ENCODE peak calls at places on chromosome 19, in four cellular contexts. One of them, this sample, is unnamed.

GRCh38 chr19:40219721-40220276 is 1.6 kb upstream of the TTC9B start:
- DNase-seq in heart right ventricle: no peak
- DNase-seq in lower leg skin: no peak
- DNase-seq in activated T-cell treated with anti-CD3 and anti-CD28 coated beads, Interleukin-2, amount 50 U/mL, for 72 hours: no peak
- DNase-seq in this sample: no peak

GRCh38 chr19:56566904-56567273 is 379 bp upstream of the ZNF470 start:
- DNase-seq in heart right ventricle: peak
- DNase-seq in lower leg skin: peak
- DNase-seq in activated T-cell treated with anti-CD3 and anti-CD28 coated beads, Interleukin-2, amount 50 U/mL, for 72 hours: peak
- DNase-seq in this sample: peak

GRCh38 chr19:33530261-33530660 is 8.7 kb upstream of the PEPD start:
- DNase-seq in heart right ventricle: no peak
- DNase-seq in lower leg skin: no peak
- DNase-seq in activated T-cell treated with anti-CD3 and anti-CD28 coated beads, Interleukin-2, amount 50 U/mL, for 72 hours: no peak
- DNase-seq in this sample: no peak

GRCh38 chr19:16325671-16326400 is 1.2 kb downstream of the KLF2 start:
- DNase-seq in heart right ventricle: no peak
- DNase-seq in lower leg skin: no peak
- DNase-seq in activated T-cell treated with anti-CD3 and anti-CD28 coated beads, Interleukin-2, amount 50 U/mL, for 72 hours: peak
- DNase-seq in this sample: peak

GRCh38 chr19:16210168-16210567 is 12.5 kb downstream of the AP1M1 start:
- DNase-seq in heart right ventricle: no peak
- DNase-seq in lower leg skin: no peak
- DNase-seq in activated T-cell treated with anti-CD3 and anti-CD28 coated beads, Interleukin-2, amount 50 U/mL, for 72 hours: no peak
- DNase-seq in this sample: no peak

GRCh38 chr19:35211545-35212230 is 16.9 kb downstream of the FAM187B start:
- DNase-seq in heart right ventricle: peak
- DNase-seq in lower leg skin: peak
- DNase-seq in activated T-cell treated with anti-CD3 and anti-CD28 coated beads, Interleukin-2, amount 50 U/mL, for 72 hours: peak
- DNase-seq in this sample: peak

GRCh38 chr19:3275583-3276340 is 51.3 kb downstream of the CELF5 start:
- DNase-seq in heart right ventricle: peak
- DNase-seq in lower leg skin: peak
- DNase-seq in activated T-cell treated with anti-CD3 and anti-CD28 coated beads, Interleukin-2, amount 50 U/mL, for 72 hours: peak
- DNase-seq in this sample: peak

GRCh38 chr19:12705654-12706331 is 9.4 kb upstream of the FBXW9 start:
- DNase-seq in heart right ventricle: no peak
- DNase-seq in lower leg skin: no peak
- DNase-seq in activated T-cell treated with anti-CD3 and anti-CD28 coated beads, Interleukin-2, amount 50 U/mL, for 72 hours: no peak
- DNase-seq in this sample: no peak

GRCh38 chr19:4009990-4010807 is 2.7 kb downstream of the PIAS4 start:
- DNase-seq in heart right ventricle: no peak
- DNase-seq in lower leg skin: no peak
- DNase-seq in activated T-cell treated with anti-CD3 and anti-CD28 coated beads, Interleukin-2, amount 50 U/mL, for 72 hours: no peak
- DNase-seq in this sample: no peak

GRCh38 chr19:57757941-57758340 is 11.3 kb downstream of the ZNF776 start:
- DNase-seq in heart right ventricle: no peak
- DNase-seq in lower leg skin: no peak
- DNase-seq in activated T-cell treated with anti-CD3 and anti-CD28 coated beads, Interleukin-2, amount 50 U/mL, for 72 hours: no peak
- DNase-seq in this sample: no peak

GRCh38 chr19:2353159-2353894 is 6.7 kb upstream of the TMPRSS9 start:
- DNase-seq in heart right ventricle: no peak
- DNase-seq in lower leg skin: no peak
- DNase-seq in activated T-cell treated with anti-CD3 and anti-CD28 coated beads, Interleukin-2, amount 50 U/mL, for 72 hours: no peak
- DNase-seq in this sample: no peak

GRCh38 chr19:52739576-52739975 is 4.7 kb upstream of the ZNF611 start:
- DNase-seq in heart right ventricle: no peak
- DNase-seq in lower leg skin: no peak
- DNase-seq in activated T-cell treated with anti-CD3 and anti-CD28 coated beads, Interleukin-2, amount 50 U/mL, for 72 hours: no peak
- DNase-seq in this sample: no peak

GRCh38 chr19:703651-704446 is 4.9 kb upstream of the PALM start:
- DNase-seq in heart right ventricle: peak
- DNase-seq in lower leg skin: peak
- DNase-seq in activated T-cell treated with anti-CD3 and anti-CD28 coated beads, Interleukin-2, amount 50 U/mL, for 72 hours: peak
- DNase-seq in this sample: peak

GRCh38 chr19:6524326-6524725 is 6.5 kb upstream of the TNFSF9 start:
- DNase-seq in heart right ventricle: peak
- DNase-seq in lower leg skin: no peak
- DNase-seq in activated T-cell treated with anti-CD3 and anti-CD28 coated beads, Interleukin-2, amount 50 U/mL, for 72 hours: no peak
- DNase-seq in this sample: no peak

This sample was measured in activated CD4-positive, alpha-beta T cell treated with anti-CD3 and anti-CD28 coated beads, Interleukin-2, amount 10 ng/mL, durations not matched to agents 7 days and 5 days.